ENCODE peak calls at places on chromosomes 16 and 17, in eight cellular contexts. F is heart left ventricle, C is psoas muscle, W is breast epithelium, N is neural progenitor cell, Y is SK-N-SH, V is aorta, X is kidney. M is an unnamed sample.

GRCh38 chr16:14196011-14196410 is 124.9 kb downstream of the MRTFB start:
- DNase-seq in F (no peak), C (no peak), W (no peak), N (no peak), Y (peak; percentile 27), V (no peak), X (no peak), M (no peak)

GRCh38 chr17:35568561-35568960 is 7.9 kb upstream of the SLFN14 start:
- DNase-seq in F (no peak), C (no peak), W (no peak), N (peak; percentile 35), Y (peak; percentile 27), V (no peak), X (no peak), M (no peak)

GRCh38 chr16:48172682-48173081 is 16.9 kb upstream of the ABCC12 start:
- DNase-seq in F (no peak), C (no peak), W (no peak), N (no peak), Y (no peak), V (no peak), X (no peak), M (no peak)

GRCh38 chr16:53058441-53058840 is 3.6 kb downstream of the CHD9 start:
- DNase-seq in F (no peak), C (peak; percentile 49), W (no peak), N (no peak), Y (no peak), V (no peak), X (no peak), M (peak; percentile 45)

GRCh38 chr17:321386-321941 is 31.1 kb downstream of the RPH3AL start:
- DNase-seq in F (no peak), C (no peak), W (no peak), N (no peak), Y (no peak), V (peak; percentile 71), X (peak; percentile 41), M (no peak)

GRCh38 chr17:47287639-47288038 is 34.0 kb downstream of the ITGB3 start:
- DNase-seq in F (no peak), C (no peak), W (no peak), N (no peak), Y (no peak), V (no peak), X (no peak), M (no peak)

GRCh38 chr17:43467981-43468541 is 15.7 kb upstream of the DHX8 start:
- DNase-seq in F (no peak), C (no peak), W (no peak), N (peak; percentile 16), Y (no peak), V (no peak), X (no peak), M (peak; percentile 77)

GRCh38 chr16:71707199-71707598 is 17.3 kb downstream of the PHLPP2 start:
- DNase-seq in F (no peak), C (no peak), W (no peak), N (peak; percentile 78), Y (no peak), V (no peak), X (no peak), M (no peak)

GRCh38 chr17:44928950-44929720 is 13.8 kb upstream of the GFAP start:
- DNase-seq in F (no peak), C (no peak), W (peak; percentile 47), N (no peak), Y (no peak), V (peak; percentile 48), X (peak; percentile 25), M (peak; percentile 54)

GRCh38 chr16:88973007-88973410 is 4.0 kb downstream of the CBFA2T3 start:
- DNase-seq in F (peak; percentile 45), C (no peak), W (no peak), N (peak; percentile 52), Y (no peak), V (no peak), X (no peak), M (no peak)
- H3K27ac ChIP-seq in F (no peak overlapping the region), C (no peak overlapping the region), W (no peak overlapping the region), N (no peak overlapping the region), Y (no peak overlapping the region), V (no peak overlapping the region), X (no peak overlapping the region), M (no peak overlapping the region)

GRCh38 chr16:68219708-68220378 is 16.1 kb downstream of the ESRP2 start:
- DNase-seq in F (no peak), C (no peak), W (no peak), N (no peak), Y (no peak), V (no peak), X (no peak), M (no peak)
- H3K27ac ChIP-seq in F (no peak overlapping the region), C (peak overlapping the region; percentile 28), W (no peak overlapping the region), N (no peak overlapping the region), Y (no peak overlapping the region), V (no peak overlapping the region), X (no peak overlapping the region), M (no peak overlapping the region)

GRCh38 chr17:21373034-21373433 is 3.1 kb upstream of the KCNJ12 start:
- DNase-seq in F (no peak), C (no peak), W (no peak), N (no peak), Y (no peak), V (no peak), X (peak; percentile 46), M (no peak)

GRCh38 chr17:21370430-21370829 is 5.7 kb upstream of the KCNJ12 start:
- DNase-seq in F (peak; percentile 80), C (no peak), W (no peak), N (peak; percentile 90), Y (no peak), V (no peak), X (peak; percentile 73), M (no peak)

GRCh38 chr17:21369395-21369794 is 6.8 kb upstream of the KCNJ12 start:
- DNase-seq in F (no peak), C (no peak), W (no peak), N (no peak), Y (no peak), V (no peak), X (peak; percentile 53), M (no peak)

GRCh38 chr17:21372256-21372954 is 3.8 kb upstream of the KCNJ12 start:
- DNase-seq in F (no peak), C (no peak), W (no peak), N (no peak), Y (no peak), V (no peak), X (peak; percentile 53), M (no peak)

DNA sequence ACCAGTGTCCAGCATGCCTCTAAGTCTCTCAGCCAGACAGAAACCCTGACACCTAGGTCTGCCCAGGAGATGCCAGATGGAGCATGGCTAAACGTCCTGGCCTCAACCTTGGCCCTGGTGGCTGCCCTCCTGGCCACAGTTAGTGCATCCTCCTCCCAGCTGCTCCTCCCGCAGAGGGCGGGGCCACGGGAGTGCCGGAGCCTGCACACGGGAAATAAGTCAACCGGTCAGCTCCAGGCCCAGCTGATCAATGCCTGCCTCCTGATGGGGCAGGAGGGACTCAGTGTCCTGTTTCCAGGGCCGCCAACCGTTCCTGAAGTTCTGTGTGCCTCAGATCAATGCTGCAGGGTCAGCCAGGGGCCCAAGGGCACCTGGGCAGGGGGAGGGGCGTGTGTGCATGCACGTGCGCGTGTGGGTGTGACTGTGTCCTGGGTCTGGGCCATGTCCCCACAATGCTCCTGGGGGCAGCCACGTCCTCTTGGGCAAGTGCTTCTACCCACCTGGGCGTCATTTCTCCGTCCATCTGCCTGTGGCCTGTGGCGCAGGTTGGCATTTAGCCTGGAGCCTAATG is 4.6 kb upstream of the KCNJ12 start:
- DNase-seq in F (no peak), C (no peak), W (no peak), N (no peak), Y (no peak), V (no peak), X (peak; percentile 59), M (no peak)
- H3K27ac ChIP-seq in F (peak overlapping the region; percentile 91), C (peak overlapping the region; percentile 71), W (no peak overlapping the region), N (no peak overlapping the region), Y (no peak overlapping the region), V (no peak overlapping the region), X (no peak overlapping the region), M (no peak overlapping the region)

DNA sequence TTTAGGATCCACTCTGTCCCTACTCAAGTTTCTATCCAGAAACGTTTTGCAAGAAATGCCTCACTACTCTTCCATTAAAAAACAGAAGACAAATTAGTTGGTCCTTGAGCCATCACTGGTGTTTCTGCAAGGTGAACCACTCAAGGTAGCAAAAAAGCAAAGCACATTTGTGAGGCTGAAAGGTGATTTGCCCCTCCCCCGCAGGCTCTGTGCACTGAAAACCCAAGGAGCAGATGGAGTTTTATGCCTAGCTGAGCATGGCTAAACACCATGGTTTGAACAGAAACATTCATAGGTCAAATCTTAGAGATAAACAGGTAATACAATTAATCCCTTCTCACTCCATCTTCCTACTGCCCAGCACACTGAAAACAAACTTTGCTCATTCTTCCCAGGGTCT is 538.2 kb upstream of the CDH5 start:
- DNase-seq in F (no peak), C (no peak), W (no peak), N (no peak), Y (no peak), V (no peak), X (no peak), M (no peak)
- H3K27ac ChIP-seq in F (no peak overlapping the region), C (no peak overlapping the region), W (no peak overlapping the region), N (no peak overlapping the region), Y (no peak overlapping the region), V (no peak overlapping the region), X (no peak overlapping the region), M (no peak overlapping the region)

GRCh38 chr17:57455063-57455914 is 199.0 kb downstream of the MSI2 start:
- DNase-seq in F (peak; percentile 72), C (no peak), W (no peak), N (no peak), Y (no peak), V (no peak), X (no peak), M (no peak)
- H3K27ac ChIP-seq in F (peak overlapping the region; percentile 52), C (no peak overlapping the region), W (no peak overlapping the region), N (no peak overlapping the region), Y (no peak overlapping the region), V (no peak overlapping the region), X (peak overlapping the region; percentile 27), M (peak overlapping the region; percentile 5)

M was measured in sigmoid colon.